ENCODE peak calls at places on chromosomes 13 and 19, in five cellular contexts. H is A549, Q is HepG2, V is GM23338, J is GM12878. R is an unnamed sample.

GRCh38 chr13:66503890-66504289 is 726.2 kb downstream of the PCDH9 start:
- DNase-seq in J (no peak), V (peak; percentile 22), H (peak; percentile 76), Q (no peak), R (no peak)

GRCh38 chr19:22606954-22607652 is 27.0 kb upstream of the ZNF492 start:
- DNase-seq in J (no peak), H (no peak), Q (no peak), V (no peak), R (no peak)

GRCh38 chr19:3319643-3320353 is 46.6 kb upstream of the NFIC start:
- DNase-seq in Q (no peak), V (no peak), J (no peak), H (no peak), R (no peak)

GRCh38 chr13:66657165-66657895 is 572.8 kb downstream of the PCDH9 start:
- DNase-seq in H (peak; percentile 98), Q (peak; percentile 11), V (peak; percentile 8), J (no peak), R (no peak)

GRCh38 chr19:6721773-6722172 is 1.3 kb upstream of the C3 start:
- DNase-seq in V (no peak), Q (no peak), J (no peak), H (no peak), R (no peak)

GRCh38 chr19:40191836-40192646 is 815 bp downstream of the MAP3K10 start:
- DNase-seq in Q (no peak), V (peak; percentile 85), H (peak; percentile 52), J (no peak), R (peak; percentile 68)

GRCh38 chr19:7368456-7368855 is 19.7 kb downstream of the ARHGEF18 start:
- DNase-seq in Q (no peak), J (no peak), H (no peak), V (no peak), R (no peak)

GRCh38 chr19:50002386-50002960 is 22.7 kb downstream of the VRK3 start:
- DNase-seq in V (no peak), H (no peak), J (no peak), Q (no peak), R (no peak)

GRCh38 chr19:1438933-1439358 is 750 bp downstream of the RPS15 start:
- DNase-seq in H (no peak), Q (no peak), V (no peak), J (no peak), R (no peak)

GRCh38 chr13:33229446-33230177 is 55.9 kb downstream of the STARD13 start:
- DNase-seq in Q (peak; percentile 92), V (no peak), J (no peak), H (no peak), R (no peak)

GRCh38 chr19:45076851-45077730 is 813 bp upstream of the ZNF296 start:
- DNase-seq in J (no peak), V (peak; percentile 75), H (no peak), Q (no peak), R (no peak)

GRCh38 chr13:31629085-31629785 is 110.1 kb upstream of the RXFP2 start:
- DNase-seq in H (no peak), Q (no peak), J (no peak), V (no peak), R (no peak)

GRCh38 chr13:71867101-71867814 is at the start of gene DACH1:
- DNase-seq in H (peak; percentile 3), Q (peak; percentile 7), J (no peak), V (peak; percentile 68), R (no peak)

GRCh38 chr13:59112375-59112774 is 1051.4 kb downstream of the DIAPH3 start:
- DNase-seq in Q (no peak), V (no peak), H (peak; percentile 1), J (no peak), R (no peak)

GRCh38 chr19:3522421-3523360 is 16.3 kb upstream of the TEKTIP1 start:
- DNase-seq in Q (no peak), V (no peak), H (no peak), J (no peak), R (no peak)

GRCh38 chr19:46371371-46371901 is 24.5 kb downstream of the PPP5C start:
- DNase-seq in H (no peak), J (no peak), Q (no peak), V (peak; percentile 21), R (no peak)

GRCh38 chr13:26771796-26772195 is 11.2 kb upstream of the GPR12 start:
- DNase-seq in V (no peak), H (no peak), Q (no peak), J (no peak), R (no peak)

GRCh38 chr13:41931337-41931736 is 29.6 kb downstream of the VWA8 start:
- DNase-seq in Q (no peak), V (no peak), J (no peak), H (no peak), R (no peak)

GRCh38 chr13:23921451-23921888 is 24.2 kb upstream of the C1QTNF9B start:
- DNase-seq in Q (peak; percentile 18), J (no peak), V (peak; percentile 90), H (peak; percentile 16), R (peak; percentile 13)

GRCh38 chr13:39565036-39565949 is 37.7 kb downstream of the LHFPL6 start:
- DNase-seq in Q (peak; percentile 1), J (no peak), H (peak; percentile 41), V (peak; percentile 82), R (no peak)

GRCh38 chr19:38184815-38185214 is 39.2 kb downstream of the DPF1 start:
- DNase-seq in V (no peak), H (no peak), J (no peak), Q (no peak), R (no peak)

GRCh38 chr19:16417660-16418596 is 53.8 kb downstream of the EPS15L1 start:
- DNase-seq in V (peak; percentile 88), J (no peak), H (peak; percentile 48), Q (peak; percentile 30), R (peak; percentile 63)

GRCh38 chr13:76928456-76928855 is 19.9 kb upstream of the ACOD1 start:
- DNase-seq in Q (no peak), J (no peak), H (no peak), V (no peak), R (no peak)

GRCh38 chr13:75761373-75761772 is 125.2 kb downstream of the LMO7 start:
- DNase-seq in J (peak; percentile 25), Q (no peak), H (no peak), V (no peak), R (no peak)
- TF ChIP-seq JUNB in J (peak; percentile 48), Q (no peak), H (no peak), V (no peak), R (no peak)

GRCh38 chr19:35639321-35639639 is 2.3 kb upstream of the ETV2 start:
- DNase-seq in H (no peak), J (no peak), Q (no peak), V (no peak), R (no peak)

GRCh38 chr19:35639863-35640262 is 1.7 kb upstream of the ETV2 start:
- DNase-seq in Q (no peak), V (no peak), H (no peak), J (no peak), R (no peak)

GRCh38 chr19:35636651-35637050 is 4.9 kb upstream of the ETV2 start:
- DNase-seq in J (no peak), Q (no peak), V (no peak), H (no peak), R (no peak)

GRCh38 chr19:35633727-35634440 is 5.0 kb downstream of the RBM42 start:
- DNase-seq in V (no peak), Q (no peak), J (no peak), H (no peak), R (no peak)

DNA sequence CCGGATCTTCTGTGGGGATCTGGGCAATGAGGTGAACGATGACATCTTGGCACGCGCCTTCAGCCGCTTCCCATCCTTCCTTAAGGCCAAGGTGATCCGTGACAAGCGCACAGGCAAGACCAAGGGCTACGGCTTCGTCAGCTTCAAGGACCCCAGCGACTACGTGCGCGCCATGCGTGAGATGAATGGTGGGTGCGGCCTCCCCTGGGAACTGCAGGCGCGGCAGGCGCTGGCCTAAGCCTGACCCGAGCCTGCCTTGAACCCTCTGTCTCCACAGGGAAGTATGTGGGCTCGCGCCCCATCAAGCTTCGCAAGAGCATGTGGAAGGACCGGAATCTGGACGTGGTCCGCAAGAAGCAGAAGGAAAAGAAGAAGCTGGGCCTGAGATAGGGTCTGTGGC is 4.4 kb upstream of the ETV2 start:
- DNase-seq in H (no peak), V (no peak), J (no peak), Q (no peak), R (no peak)
- H3K4me2 ChIP-seq in H (no peak overlapping the region), V (no peak overlapping the region), J (no peak overlapping the region), Q (no peak overlapping the region), R (no peak overlapping the region)

GRCh38 chr13:113554333-113554700 is 30.2 kb upstream of the TFDP1 start:
- DNase-seq in Q (no peak), J (no peak), V (no peak), H (no peak), R (no peak)

GRCh38 chr13:113553541-113554332 is 30.8 kb upstream of the TFDP1 start:
- DNase-seq in V (no peak), J (no peak), H (no peak), Q (no peak), R (no peak)

GRCh38 chr13:113552079-113552478 is 32.5 kb upstream of the TFDP1 start:
- DNase-seq in J (no peak), V (no peak), H (no peak), Q (no peak), R (no peak)

GRCh38 chr13:113551081-113552000 is 33.2 kb upstream of the TFDP1 start:
- DNase-seq in H (no peak), Q (no peak), V (no peak), J (no peak), R (no peak)

DNA sequence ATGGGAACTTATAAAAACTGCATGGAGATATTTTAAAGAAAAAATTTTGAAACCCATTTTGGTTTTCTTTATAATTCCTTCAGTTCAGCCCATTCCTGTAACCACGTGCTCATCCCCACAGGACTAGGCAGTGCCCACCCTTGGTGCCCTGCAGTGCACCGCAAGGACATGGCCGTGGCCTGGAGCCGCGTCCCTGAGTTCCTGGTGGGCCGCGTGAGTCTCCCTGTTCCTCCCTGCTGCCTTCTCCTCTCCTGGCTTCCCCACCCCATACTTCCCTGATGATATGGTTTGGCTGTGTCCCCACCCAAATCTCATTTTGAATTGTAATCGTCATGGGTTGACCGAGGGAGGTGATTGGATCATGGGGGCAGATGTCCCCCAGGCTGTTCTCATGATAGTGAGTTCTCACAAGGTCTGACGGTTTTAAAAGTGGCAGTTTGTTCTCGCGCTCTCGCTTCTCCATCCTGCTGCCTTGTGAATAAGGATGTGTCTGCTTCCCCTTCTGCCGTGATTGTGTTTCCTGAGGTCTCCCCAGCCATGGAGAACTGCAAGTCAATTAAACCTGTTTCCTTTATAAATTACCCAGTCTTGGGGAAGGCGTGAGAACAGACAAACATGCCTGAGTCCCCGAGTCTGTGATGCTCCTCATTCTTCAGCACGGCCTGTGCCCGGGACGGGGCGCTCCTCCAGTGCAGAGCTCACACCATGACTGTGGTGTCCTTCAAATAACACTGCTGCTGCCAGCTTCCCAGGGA is 31.6 kb upstream of the TFDP1 start:
- DNase-seq in H (no peak), Q (no peak), J (no peak), V (no peak), R (no peak)
- TF ChIP-seq JUNB in H (no peak), Q (no peak), J (no peak), V (no peak), R (no peak)

GRCh38 chr19:18946918-18947317 is 5.9 kb upstream of the HOMER3 start:
- DNase-seq in V (no peak), Q (no peak), J (no peak), H (no peak), R (no peak)

GRCh38 chr19:18949858-18950257 is 8.8 kb upstream of the HOMER3 start:
- DNase-seq in V (no peak), H (no peak), Q (no peak), J (no peak), R (no peak)

GRCh38 chr19:18948075-18948975 is 7.3 kb upstream of the HOMER3 start:
- DNase-seq in Q (no peak), V (no peak), J (no peak), H (no peak), R (no peak)

GRCh38 chr19:18946335-18946734 is 5.3 kb upstream of the HOMER3 start:
- DNase-seq in V (no peak), H (no peak), Q (no peak), J (no peak), R (no peak)

GRCh38 chr19:18948976-18949356 is 7.9 kb upstream of the HOMER3 start:
- DNase-seq in J (no peak), Q (no peak), H (no peak), V (no peak), R (no peak)
- H3K4me2 ChIP-seq in J (no peak overlapping the region), Q (no peak overlapping the region), H (no peak overlapping the region), V (no peak overlapping the region), R (no peak overlapping the region)